ENCODE peak calls at places on chromosomes 5 and 9, in four cellular contexts. One of them, this sample, is unnamed.

GRCh38 chr5:143349127-143349526 is 54.4 kb downstream of the NR3C1 start:
- DNase-seq in kidney tubule cell: no peak
- DNase-seq in NAMALWA: no peak
- DNase-seq in naive thymus-derived CD8-positive, alpha-beta T cell: no peak
- DNase-seq in this sample: no peak

GRCh38 chr5:179858241-179858585 is 404 bp downstream of the MRNIP start:
- DNase-seq in naive thymus-derived CD8-positive, alpha-beta T cell: no peak
- DNase-seq in kidney tubule cell: peak
- DNase-seq in NAMALWA: peak
- DNase-seq in this sample: peak

GRCh38 chr5:143929486-143929885 is 117.5 kb downstream of the HMHB1 start:
- DNase-seq in NAMALWA: no peak
- DNase-seq in naive thymus-derived CD8-positive, alpha-beta T cell: no peak
- DNase-seq in kidney tubule cell: no peak
- DNase-seq in this sample: no peak

GRCh38 chr5:72234265-72234700 is 85.8 kb downstream of the MRPS27 start:
- DNase-seq in kidney tubule cell: peak
- DNase-seq in NAMALWA: no peak
- DNase-seq in naive thymus-derived CD8-positive, alpha-beta T cell: no peak
- DNase-seq in this sample: no peak

GRCh38 chr9:82805027-82805426 is 257.9 kb downstream of the RASEF start:
- DNase-seq in NAMALWA: no peak
- DNase-seq in naive thymus-derived CD8-positive, alpha-beta T cell: no peak
- DNase-seq in kidney tubule cell: no peak
- DNase-seq in this sample: peak

GRCh38 chr9:36843964-36844363 is 190.1 kb downstream of the PAX5 start:
- DNase-seq in kidney tubule cell: no peak
- DNase-seq in NAMALWA: no peak
- DNase-seq in naive thymus-derived CD8-positive, alpha-beta T cell: peak
- DNase-seq in this sample: no peak

GRCh38 chr5:75059887-75060286 is 7.5 kb upstream of the GCNT4 start:
- DNase-seq in NAMALWA: no peak
- DNase-seq in naive thymus-derived CD8-positive, alpha-beta T cell: peak
- DNase-seq in kidney tubule cell: no peak
- DNase-seq in this sample: no peak

GRCh38 chr5:96001262-96001661 is 39.6 kb upstream of the ELL2 start:
- DNase-seq in kidney tubule cell: no peak
- DNase-seq in NAMALWA: no peak
- DNase-seq in naive thymus-derived CD8-positive, alpha-beta T cell: no peak
- DNase-seq in this sample: no peak

GRCh38 chr9:133683494-133684460 is 47.6 kb downstream of the DBH start:
- DNase-seq in naive thymus-derived CD8-positive, alpha-beta T cell: peak
- DNase-seq in NAMALWA: no peak
- DNase-seq in kidney tubule cell: no peak
- DNase-seq in this sample: peak

GRCh38 chr5:67297376-67297775 is 100.8 kb upstream of the CD180 start:
- DNase-seq in naive thymus-derived CD8-positive, alpha-beta T cell: no peak
- DNase-seq in NAMALWA: no peak
- DNase-seq in kidney tubule cell: no peak
- DNase-seq in this sample: no peak

GRCh38 chr5:159240301-159240870 is 22.7 kb upstream of the UBLCP1 start:
- DNase-seq in naive thymus-derived CD8-positive, alpha-beta T cell: no peak
- DNase-seq in kidney tubule cell: peak
- DNase-seq in NAMALWA: no peak
- DNase-seq in this sample: no peak

GRCh38 chr5:7078901-7079300 is 317.0 kb upstream of the ADCY2 start:
- DNase-seq in kidney tubule cell: peak
- DNase-seq in naive thymus-derived CD8-positive, alpha-beta T cell: no peak
- DNase-seq in NAMALWA: peak
- DNase-seq in this sample: peak

This sample was measured in left kidney.